ENCODE peak calls at places on chromosome 17, in six cellular contexts. L is sigmoid colon, S is body of pancreas, N is PC-9, A is pancreas, T is cardiac muscle cell. P is an unnamed sample.
A peak's percentile ranks its signal among the peaks of the same experiment; 100 is the strongest.

GRCh38 chr17:62995377-62995885 is 29.4 kb downstream of the TANC2 start:
- DNase-seq in L (no peak), S (no peak), N (no peak), A (no peak), T (peak; percentile 70), P (no peak)

GRCh38 chr17:4696432-4696796 is 7.5 kb downstream of the PELP1 start:
- DNase-seq in L (peak; percentile 8), S (no peak), N (no peak), A (no peak), T (no peak), P (no peak)

GRCh38 chr17:41338961-41339485 is 11.6 kb downstream of the KRT33A start:
- DNase-seq in L (no peak), S (no peak), N (peak; percentile 39), A (no peak), T (no peak), P (no peak)

GRCh38 chr17:164536-165235 is 16.8 kb downstream of the DOC2B start:
- DNase-seq in L (no peak), S (peak; percentile 46), N (no peak), A (peak; percentile 30), T (peak; percentile 72), P (peak; percentile 61)

GRCh38 chr17:82998637-82999036 is 80.8 kb upstream of the METRNL start:
- DNase-seq in L (no peak), S (no peak), N (no peak), A (no peak), T (no peak), P (no peak)

GRCh38 chr17:45322168-45322567 is 5.3 kb upstream of the MAP3K14 start:
- DNase-seq in L (no peak), S (no peak), N (no peak), A (no peak), T (no peak), P (no peak)

GRCh38 chr17:33667052-33667509 is 374.0 kb upstream of the ASIC2 start:
- DNase-seq in L (no peak), S (no peak), N (no peak), A (no peak), T (no peak), P (no peak)

GRCh38 chr17:67759355-67760171 is 41.8 kb downstream of the NOL11 start:
- DNase-seq in L (peak; percentile 65), S (no peak), N (no peak), A (no peak), T (peak; percentile 77), P (peak; percentile 44)

GRCh38 chr17:17783121-17783824 is 53.5 kb downstream of the SREBF1 start:
- DNase-seq in L (no peak), S (peak; percentile 79), N (no peak), A (peak; percentile 70), T (peak; percentile 47), P (peak; percentile 51)

GRCh38 chr17:2694381-2695242 is 17.0 kb downstream of the CLUH start:
- DNase-seq in L (peak; percentile 61), S (peak; percentile 7), N (no peak), A (no peak), T (no peak), P (peak; percentile 42)

GRCh38 chr17:27577124-27577761 is 53.7 kb upstream of the LGALS9 start:
- DNase-seq in L (no peak), S (peak; percentile 67), N (no peak), A (peak; percentile 70), T (peak; percentile 72), P (no peak)

GRCh38 chr17:75267403-75268232 is 3.4 kb downstream of the MIF4GD start:
- DNase-seq in L (no peak), S (no peak), N (no peak), A (no peak), T (no peak), P (no peak)

GRCh38 chr17:77867308-77867781 is 91.2 kb upstream of the TNRC6C start:
- DNase-seq in L (no peak), S (no peak), N (no peak), A (no peak), T (no peak), P (no peak)

GRCh38 chr17:81518785-81519283 is 6.2 kb upstream of the ACTG1 start:
- DNase-seq in L (no peak), S (peak; percentile 52), N (no peak), A (peak; percentile 76), T (peak; percentile 34), P (peak; percentile 83)

GRCh38 chr17:12463102-12463501 is 202.6 kb upstream of the MYOCD start:
- DNase-seq in L (peak; percentile 68), S (no peak), N (no peak), A (no peak), T (no peak), P (no peak)

GRCh38 chr17:73371846-73372245 is 60.0 kb upstream of the CDC42EP4 start:
- DNase-seq in L (no peak), S (no peak), N (no peak), A (no peak), T (no peak), P (no peak)
- H3K4me1 ChIP-seq in L (no peaks in the 10 kb centered on the region), S (peaks cover 12% of the 10 kb centered on the region), N (no peaks in the 10 kb centered on the region), A (peaks cover 4% of the 10 kb centered on the region), T (peaks cover 3% of the 10 kb centered on the region), P (no peaks in the 10 kb centered on the region)

GRCh38 chr17:22717211-22717610 is 1024.9 kb downstream of the KCNJ18 start:
- DNase-seq in L (no peak), S (no peak), N (no peak), A (no peak), T (no peak), P (no peak)

GRCh38 chr17:22718689-22719088 is 1026.4 kb downstream of the KCNJ18 start:
- DNase-seq in L (no peak), S (no peak), N (no peak), A (no peak), T (no peak), P (no peak)
- H3K9me3 ChIP-seq in L (peaks cover 6% of the 10 kb centered on the region), S (no peaks in the 10 kb centered on the region), N (no peaks in the 10 kb centered on the region), A (no peaks in the 10 kb centered on the region), T (no peaks in the 10 kb centered on the region), P (peaks cover 15% of the 10 kb centered on the region)

DNA sequence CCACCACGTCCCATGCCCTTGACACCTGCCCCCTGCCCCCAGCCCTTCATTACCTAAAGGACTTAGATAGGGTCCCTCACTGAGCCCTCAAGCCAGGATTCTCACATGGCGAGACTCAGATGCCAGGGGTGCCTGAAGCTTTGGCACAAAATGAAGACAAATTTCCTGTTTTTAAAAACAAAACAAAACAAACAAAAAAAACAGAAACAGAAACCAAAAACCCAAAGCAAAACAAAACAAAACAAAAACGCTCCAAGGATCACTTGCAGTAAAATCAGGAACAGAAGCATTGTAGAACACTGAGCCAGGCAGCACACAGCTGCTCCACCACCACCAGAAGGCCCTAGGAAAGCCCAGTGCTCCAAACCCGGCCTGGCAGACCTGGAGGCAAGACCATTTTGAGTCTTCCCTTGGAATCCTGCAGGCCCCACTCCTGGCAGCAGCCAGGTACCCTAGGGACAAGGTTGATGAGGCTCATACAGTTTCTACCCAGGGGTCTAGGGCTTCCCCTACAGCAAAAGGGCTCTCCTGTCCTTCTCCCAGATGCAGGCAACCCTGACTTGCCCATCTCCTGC is 20.8 kb downstream of the MYO18A start:
- DNase-seq in L (no peak), S (no peak), N (no peak), A (no peak), T (no peak), P (no peak)
- H3K4me1 ChIP-seq in L (no peaks in the 10 kb centered on the region), S (peaks cover 67% of the 10 kb centered on the region), N (peaks cover 68% of the 10 kb centered on the region), A (peaks cover 52% of the 10 kb centered on the region), T (peaks cover 16% of the 10 kb centered on the region), P (peaks cover 9% of the 10 kb centered on the region)

GRCh38 chr17:31823014-31823413 is 36.0 kb downstream of the COPRS start:
- DNase-seq in L (no peak), S (no peak), N (no peak), A (no peak), T (no peak), P (no peak)

GRCh38 chr17:31825961-31826691 is 32.9 kb downstream of the COPRS start:
- DNase-seq in L (no peak), S (no peak), N (no peak), A (no peak), T (peak; percentile 76), P (no peak)

GRCh38 chr17:31819578-31819977 is 39.5 kb downstream of the COPRS start:
- DNase-seq in L (no peak), S (no peak), N (no peak), A (no peak), T (no peak), P (no peak)

GRCh38 chr17:31824771-31825360 is 34.2 kb downstream of the COPRS start:
- DNase-seq in L (no peak), S (no peak), N (no peak), A (no peak), T (no peak), P (no peak)

GRCh38 chr17:31820691-31821435 is 38.2 kb downstream of the COPRS start:
- DNase-seq in L (no peak), S (no peak), N (no peak), A (no peak), T (no peak), P (no peak)
- H3K9me3 ChIP-seq in L (no peaks in the 10 kb centered on the region), S (no peaks in the 10 kb centered on the region), N (no peaks in the 10 kb centered on the region), A (no peaks in the 10 kb centered on the region), T (no peaks in the 10 kb centered on the region), P (no peaks in the 10 kb centered on the region)

GRCh38 chr17:69854381-69854780 is 220.6 kb upstream of the KCNJ16 start:
- DNase-seq in L (no peak), S (no peak), N (no peak), A (no peak), T (no peak), P (no peak)
- H3K4me1 ChIP-seq in L (no peaks in the 10 kb centered on the region), S (no peaks in the 10 kb centered on the region), N (peaks cover 31% of the 10 kb centered on the region), A (peaks cover 4% of the 10 kb centered on the region), T (no peaks in the 10 kb centered on the region), P (no peaks in the 10 kb centered on the region)

GRCh38 chr17:54455251-54455868 is 445.3 kb upstream of the TOM1L1 start:
- DNase-seq in L (no peak), S (no peak), N (no peak), A (no peak), T (no peak), P (no peak)

GRCh38 chr17:54451051-54451450 is 449.6 kb upstream of the TOM1L1 start:
- DNase-seq in L (no peak), S (no peak), N (no peak), A (no peak), T (no peak), P (no peak)

GRCh38 chr17:54452666-54453348 is 447.8 kb upstream of the TOM1L1 start:
- DNase-seq in L (no peak), S (no peak), N (no peak), A (no peak), T (no peak), P (no peak)
- H3K9me3 ChIP-seq in L (peaks cover 3% of the 10 kb centered on the region), S (no peaks in the 10 kb centered on the region), N (no peaks in the 10 kb centered on the region), A (no peaks in the 10 kb centered on the region), T (peaks cover 14% of the 10 kb centered on the region), P (peaks cover 7% of the 10 kb centered on the region)

GRCh38 chr17:7351665-7352558 is at the start of gene KCTD11:
- DNase-seq in L (peak; percentile 95), S (peak; percentile 93), N (peak; percentile 92), A (peak; percentile 95), T (peak; percentile 96), P (peak; percentile 83)
- H3K4me1 ChIP-seq in L (no peaks in the 10 kb centered on the region), S (peaks cover 66% of the 10 kb centered on the region), N (peaks cover 28% of the 10 kb centered on the region), A (peaks cover 7% of the 10 kb centered on the region), T (peaks cover 13% of the 10 kb centered on the region), P (peaks cover 54% of the 10 kb centered on the region)

P was measured in Peyer's patch.